ENCODE peak calls at places on chromosomes 7 and 10, in eight cellular contexts. One of them, this sample, is unnamed. For H3K4me1, the result is how much of the 10 kb centered on the place peaks cover.

GRCh38 chr7:54839538-54840213 is 80.7 kb upstream of the SEC61G start:
- DNase-seq in BE2C: peak
- DNase-seq in effector memory CD4-positive, alpha-beta T cell: no peak
- DNase-seq in neural progenitor cell: peak
- DNase-seq in neuronal stem cell: no peak
- DNase-seq in HAP-1: peak
- DNase-seq in GM12878: no peak
- DNase-seq in sigmoid colon: peak
- DNase-seq in this sample: peak

GRCh38 chr7:21939136-21939857 is 6.4 kb downstream of the CDCA7L start:
- DNase-seq in BE2C: no peak
- DNase-seq in effector memory CD4-positive, alpha-beta T cell: no peak
- DNase-seq in neural progenitor cell: no peak
- DNase-seq in neuronal stem cell: no peak
- DNase-seq in HAP-1: no peak
- DNase-seq in GM12878: peak
- DNase-seq in sigmoid colon: no peak
- DNase-seq in this sample: no peak

GRCh38 chr7:137970263-137970975 is 31.5 kb downstream of the CREB3L2 start:
- DNase-seq in BE2C: no peak
- DNase-seq in effector memory CD4-positive, alpha-beta T cell: no peak
- DNase-seq in neural progenitor cell: no peak
- DNase-seq in neuronal stem cell: no peak
- DNase-seq in HAP-1: no peak
- DNase-seq in GM12878: no peak
- DNase-seq in sigmoid colon: peak
- DNase-seq in this sample: no peak

GRCh38 chr10:110972231-110973134 is 53.1 kb downstream of the SHOC2 start:
- DNase-seq in BE2C: no peak
- DNase-seq in effector memory CD4-positive, alpha-beta T cell: no peak
- DNase-seq in neural progenitor cell: no peak
- DNase-seq in neuronal stem cell: no peak
- DNase-seq in HAP-1: no peak
- DNase-seq in GM12878: no peak
- DNase-seq in sigmoid colon: no peak
- DNase-seq in this sample: no peak

GRCh38 chr7:6399351-6399750 is 48.4 kb downstream of the DAGLB start:
- DNase-seq in BE2C: no peak
- DNase-seq in effector memory CD4-positive, alpha-beta T cell: no peak
- DNase-seq in neural progenitor cell: no peak
- DNase-seq in neuronal stem cell: no peak
- DNase-seq in HAP-1: no peak
- DNase-seq in GM12878: no peak
- DNase-seq in sigmoid colon: no peak
- DNase-seq in this sample: no peak

GRCh38 chr7:124085168-124085567 is 52.3 kb upstream of the TMEM229A start:
- DNase-seq in BE2C: peak
- DNase-seq in effector memory CD4-positive, alpha-beta T cell: no peak
- DNase-seq in neural progenitor cell: no peak
- DNase-seq in neuronal stem cell: no peak
- DNase-seq in HAP-1: peak
- DNase-seq in GM12878: no peak
- DNase-seq in sigmoid colon: no peak
- DNase-seq in this sample: no peak

GRCh38 chr7:78284945-78285344 is 486.4 kb downstream of the PHTF2 start:
- DNase-seq in BE2C: no peak
- DNase-seq in effector memory CD4-positive, alpha-beta T cell: no peak
- DNase-seq in neural progenitor cell: no peak
- DNase-seq in neuronal stem cell: no peak
- DNase-seq in HAP-1: no peak
- DNase-seq in GM12878: no peak
- DNase-seq in sigmoid colon: no peak
- DNase-seq in this sample: no peak

GRCh38 chr10:3961082-3961481 is 176.1 kb upstream of the KLF6 start:
- DNase-seq in BE2C: no peak
- DNase-seq in effector memory CD4-positive, alpha-beta T cell: peak
- DNase-seq in neural progenitor cell: no peak
- DNase-seq in neuronal stem cell: no peak
- DNase-seq in HAP-1: no peak
- DNase-seq in GM12878: no peak
- DNase-seq in sigmoid colon: no peak
- DNase-seq in this sample: no peak

GRCh38 chr7:26657139-26657753 is 207.1 kb downstream of the SKAP2 start:
- DNase-seq in BE2C: no peak
- DNase-seq in effector memory CD4-positive, alpha-beta T cell: no peak
- DNase-seq in neural progenitor cell: peak
- DNase-seq in neuronal stem cell: no peak
- DNase-seq in HAP-1: no peak
- DNase-seq in GM12878: no peak
- DNase-seq in sigmoid colon: no peak
- DNase-seq in this sample: no peak
- H3K4me1 ChIP-seq in BE2C: under half
- H3K4me1 ChIP-seq in effector memory CD4-positive, alpha-beta T cell: under half
- H3K4me1 ChIP-seq in neural progenitor cell: half or more
- H3K4me1 ChIP-seq in neuronal stem cell: under half
- H3K4me1 ChIP-seq in HAP-1: under half
- H3K4me1 ChIP-seq in GM12878: under half
- H3K4me1 ChIP-seq in sigmoid colon: under half
- H3K4me1 ChIP-seq in this sample: under half

GRCh38 chr10:87503892-87504291 is 801 bp upstream of the MINPP1 start:
- DNase-seq in BE2C: no peak
- DNase-seq in effector memory CD4-positive, alpha-beta T cell: no peak
- DNase-seq in neural progenitor cell: peak
- DNase-seq in neuronal stem cell: no peak
- DNase-seq in HAP-1: no peak
- DNase-seq in GM12878: no peak
- DNase-seq in sigmoid colon: no peak
- DNase-seq in this sample: no peak

GRCh38 chr10:87506988-87507387 is 2.3 kb downstream of the MINPP1 start:
- DNase-seq in BE2C: no peak
- DNase-seq in effector memory CD4-positive, alpha-beta T cell: no peak
- DNase-seq in neural progenitor cell: peak
- DNase-seq in neuronal stem cell: no peak
- DNase-seq in HAP-1: no peak
- DNase-seq in GM12878: no peak
- DNase-seq in sigmoid colon: no peak
- DNase-seq in this sample: no peak

GRCh38 chr10:87505366-87506113 is 847 bp downstream of the MINPP1 start:
- DNase-seq in BE2C: peak
- DNase-seq in effector memory CD4-positive, alpha-beta T cell: no peak
- DNase-seq in neural progenitor cell: peak
- DNase-seq in neuronal stem cell: peak
- DNase-seq in HAP-1: peak
- DNase-seq in GM12878: no peak
- DNase-seq in sigmoid colon: peak
- DNase-seq in this sample: no peak

GRCh38 chr10:87504307-87504666 is 406 bp upstream of the MINPP1 start:
- DNase-seq in BE2C: no peak
- DNase-seq in effector memory CD4-positive, alpha-beta T cell: no peak
- DNase-seq in neural progenitor cell: no peak
- DNase-seq in neuronal stem cell: no peak
- DNase-seq in HAP-1: no peak
- DNase-seq in GM12878: no peak
- DNase-seq in sigmoid colon: no peak
- DNase-seq in this sample: no peak

GRCh38 chr10:87504667-87505365 is at the start of gene MINPP1:
- DNase-seq in BE2C: peak
- DNase-seq in effector memory CD4-positive, alpha-beta T cell: peak
- DNase-seq in neural progenitor cell: peak
- DNase-seq in neuronal stem cell: peak
- DNase-seq in HAP-1: peak
- DNase-seq in GM12878: no peak
- DNase-seq in sigmoid colon: peak
- DNase-seq in this sample: peak
- H3K4me1 ChIP-seq in BE2C: under half
- H3K4me1 ChIP-seq in effector memory CD4-positive, alpha-beta T cell: under half
- H3K4me1 ChIP-seq in neural progenitor cell: under half
- H3K4me1 ChIP-seq in neuronal stem cell: under half
- H3K4me1 ChIP-seq in HAP-1: under half
- H3K4me1 ChIP-seq in GM12878: under half
- H3K4me1 ChIP-seq in sigmoid colon: under half
- H3K4me1 ChIP-seq in this sample: under half

GRCh38 chr7:120996983-120997334 is 8.4 kb downstream of the CPED1 start:
- DNase-seq in BE2C: no peak
- DNase-seq in effector memory CD4-positive, alpha-beta T cell: no peak
- DNase-seq in neural progenitor cell: no peak
- DNase-seq in neuronal stem cell: no peak
- DNase-seq in HAP-1: no peak
- DNase-seq in GM12878: no peak
- DNase-seq in sigmoid colon: no peak
- DNase-seq in this sample: no peak

GRCh38 chr7:120996333-120996982 is 7.9 kb downstream of the CPED1 start:
- DNase-seq in BE2C: no peak
- DNase-seq in effector memory CD4-positive, alpha-beta T cell: peak
- DNase-seq in neural progenitor cell: no peak
- DNase-seq in neuronal stem cell: no peak
- DNase-seq in HAP-1: no peak
- DNase-seq in GM12878: no peak
- DNase-seq in sigmoid colon: peak
- DNase-seq in this sample: no peak

GRCh38 chr7:120994512-120995363 is 6.2 kb downstream of the CPED1 start:
- DNase-seq in BE2C: no peak
- DNase-seq in effector memory CD4-positive, alpha-beta T cell: no peak
- DNase-seq in neural progenitor cell: no peak
- DNase-seq in neuronal stem cell: no peak
- DNase-seq in HAP-1: no peak
- DNase-seq in GM12878: no peak
- DNase-seq in sigmoid colon: no peak
- DNase-seq in this sample: no peak

GRCh38 chr7:120993575-120994191 is 5.2 kb downstream of the CPED1 start:
- DNase-seq in BE2C: no peak
- DNase-seq in effector memory CD4-positive, alpha-beta T cell: no peak
- DNase-seq in neural progenitor cell: no peak
- DNase-seq in neuronal stem cell: no peak
- DNase-seq in HAP-1: no peak
- DNase-seq in GM12878: no peak
- DNase-seq in sigmoid colon: no peak
- DNase-seq in this sample: no peak

GRCh38 chr7:120995659-120996058 is 7.1 kb downstream of the CPED1 start:
- DNase-seq in BE2C: no peak
- DNase-seq in effector memory CD4-positive, alpha-beta T cell: no peak
- DNase-seq in neural progenitor cell: no peak
- DNase-seq in neuronal stem cell: no peak
- DNase-seq in HAP-1: no peak
- DNase-seq in GM12878: no peak
- DNase-seq in sigmoid colon: no peak
- DNase-seq in this sample: no peak
- H3K4me1 ChIP-seq in BE2C: under half
- H3K4me1 ChIP-seq in effector memory CD4-positive, alpha-beta T cell: under half
- H3K4me1 ChIP-seq in neural progenitor cell: under half
- H3K4me1 ChIP-seq in neuronal stem cell: under half
- H3K4me1 ChIP-seq in HAP-1: under half
- H3K4me1 ChIP-seq in GM12878: under half
- H3K4me1 ChIP-seq in sigmoid colon: half or more
- H3K4me1 ChIP-seq in this sample: under half

DNA sequence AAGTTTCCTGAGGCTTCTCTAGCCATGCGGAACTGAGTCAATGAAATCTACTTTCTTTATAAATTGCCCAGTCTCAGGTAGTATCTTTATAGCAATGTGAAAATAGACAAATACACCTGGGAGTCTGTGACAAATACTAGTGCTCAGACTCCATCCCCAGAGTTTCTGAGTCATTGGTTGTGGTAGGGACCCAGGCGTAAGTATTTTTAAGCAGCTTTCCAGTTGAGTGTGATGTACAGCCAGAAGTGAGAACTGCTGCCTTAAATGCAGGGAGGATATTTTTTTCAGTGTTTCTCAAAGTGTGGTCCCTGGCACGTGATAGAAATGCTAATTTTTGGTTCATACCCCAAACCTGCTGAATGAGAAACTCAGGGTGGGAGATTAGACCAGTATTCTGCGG is 121.7 kb downstream of the SORCS3 start:
- DNase-seq in BE2C: no peak
- DNase-seq in effector memory CD4-positive, alpha-beta T cell: no peak
- DNase-seq in neural progenitor cell: no peak
- DNase-seq in neuronal stem cell: no peak
- DNase-seq in HAP-1: no peak
- DNase-seq in GM12878: no peak
- DNase-seq in sigmoid colon: no peak
- DNase-seq in this sample: no peak
- H3K4me1 ChIP-seq in BE2C: under half
- H3K4me1 ChIP-seq in effector memory CD4-positive, alpha-beta T cell: under half
- H3K4me1 ChIP-seq in neural progenitor cell: under half
- H3K4me1 ChIP-seq in neuronal stem cell: under half
- H3K4me1 ChIP-seq in HAP-1: under half
- H3K4me1 ChIP-seq in GM12878: under half
- H3K4me1 ChIP-seq in sigmoid colon: under half
- H3K4me1 ChIP-seq in this sample: under half

DNA sequence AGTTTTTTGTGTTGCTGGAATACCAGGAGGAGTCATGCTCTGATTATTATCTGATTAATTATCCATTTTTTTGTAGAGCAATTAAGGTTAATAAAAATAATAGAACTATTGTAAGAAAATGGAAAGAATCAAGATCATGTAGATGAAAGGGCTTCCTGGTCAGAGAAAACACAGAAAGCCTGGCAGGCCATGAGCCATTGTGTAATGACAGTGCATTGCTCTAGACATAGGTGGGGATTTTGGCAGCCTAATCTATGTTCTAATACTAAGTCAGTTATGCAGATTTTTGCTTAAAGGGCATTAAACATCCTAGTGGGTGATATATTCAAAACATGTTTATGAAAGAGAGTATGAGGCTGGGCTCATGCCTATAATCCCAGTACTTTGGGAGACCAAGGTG is 198.2 kb downstream of the PPP1R9A start:
- DNase-seq in BE2C: no peak
- DNase-seq in effector memory CD4-positive, alpha-beta T cell: no peak
- DNase-seq in neural progenitor cell: no peak
- DNase-seq in neuronal stem cell: no peak
- DNase-seq in HAP-1: no peak
- DNase-seq in GM12878: no peak
- DNase-seq in sigmoid colon: no peak
- DNase-seq in this sample: no peak
- H3K4me1 ChIP-seq in BE2C: under half
- H3K4me1 ChIP-seq in effector memory CD4-positive, alpha-beta T cell: under half
- H3K4me1 ChIP-seq in neural progenitor cell: under half
- H3K4me1 ChIP-seq in neuronal stem cell: under half
- H3K4me1 ChIP-seq in HAP-1: under half
- H3K4me1 ChIP-seq in GM12878: under half
- H3K4me1 ChIP-seq in sigmoid colon: under half
- H3K4me1 ChIP-seq in this sample: under half

GRCh38 chr7:28823582-28823981 is 134.5 kb downstream of the TRIL start:
- DNase-seq in BE2C: no peak
- DNase-seq in effector memory CD4-positive, alpha-beta T cell: no peak
- DNase-seq in neural progenitor cell: peak
- DNase-seq in neuronal stem cell: peak
- DNase-seq in HAP-1: peak
- DNase-seq in GM12878: no peak
- DNase-seq in sigmoid colon: no peak
- DNase-seq in this sample: no peak
- H3K4me1 ChIP-seq in BE2C: under half
- H3K4me1 ChIP-seq in effector memory CD4-positive, alpha-beta T cell: under half
- H3K4me1 ChIP-seq in neural progenitor cell: under half
- H3K4me1 ChIP-seq in neuronal stem cell: under half
- H3K4me1 ChIP-seq in HAP-1: under half
- H3K4me1 ChIP-seq in GM12878: under half
- H3K4me1 ChIP-seq in sigmoid colon: under half
- H3K4me1 ChIP-seq in this sample: under half